ENCODE peak calls at places on chromosomes 12 and 14, in six cellular contexts. E is HFFc6, A is IMR-90, O is cardiac muscle cell, I is T-helper 17 cell, N is hepatic stellate cell. T is an unnamed sample.

GRCh38 chr14:60346706-60347105 is 97.7 kb downstream of the PPM1A start:
- DNase-seq in O (no peak), I (no peak), E (no peak), A (peak; percentile 4), N (no peak), T (no peak)

GRCh38 chr12:67483871-67484554 is 164.5 kb upstream of the DYRK2 start:
- DNase-seq in I (no peak), N (no peak), E (no peak), O (no peak), A (no peak), T (no peak)

GRCh38 chr14:23571701-23572523 is 4.3 kb upstream of the AP1G2 start:
- DNase-seq in I (no peak), A (no peak), N (no peak), O (no peak), E (no peak), T (no peak)

GRCh38 chr14:105908481-105908911 is 382.1 kb downstream of the TMEM121 start:
- DNase-seq in N (no peak), I (no peak), E (no peak), A (no peak), O (no peak), T (no peak)

GRCh38 chr14:68473050-68473449 is 319.8 kb downstream of the ZFP36L1 start:
- DNase-seq in O (no peak), N (no peak), I (no peak), A (no peak), E (no peak), T (no peak)

GRCh38 chr12:118035194-118036041 is 18.9 kb downstream of the RFC5 start:
- DNase-seq in E (no peak), N (no peak), A (peak; percentile 22), I (no peak), O (peak; percentile 23), T (peak; percentile 71)

GRCh38 chr14:51507556-51508511 is 143.9 kb upstream of the FRMD6 start:
- DNase-seq in A (peak; percentile 28), E (peak; percentile 52), I (no peak), N (no peak), O (peak; percentile 78), T (peak; percentile 30)

GRCh38 chr14:89351364-89351957 is 65.6 kb downstream of the FOXN3 start:
- DNase-seq in O (peak; percentile 62), N (no peak), E (no peak), I (no peak), A (peak; percentile 42), T (no peak)

GRCh38 chr14:75101491-75101890 is 25.4 kb downstream of the NEK9 start:
- DNase-seq in O (no peak), E (no peak), N (no peak), A (no peak), I (no peak), T (no peak)

T was measured in cerebellar cortex.